ENCODE peak calls at places on chromosomes 3 and 15, in six cellular contexts. One of them, this sample, is unnamed.

GRCh38 chr3:67297715-67298475 is 299.8 kb downstream of the KBTBD8 start:
- DNase-seq in neural progenitor cell: no peak
- DNase-seq in breast epithelium: no peak
- DNase-seq in fibroblast of lung: no peak
- DNase-seq in A549: no peak
- DNase-seq in CD4-positive, alpha-beta memory T cell: no peak
- DNase-seq in this sample: no peak

GRCh38 chr3:195815169-195815771 is 3.5 kb upstream of the MUC4 start:
- DNase-seq in breast epithelium: peak; percentile 50
- DNase-seq in A549: peak; percentile 52
- DNase-seq in fibroblast of lung: no peak
- DNase-seq in neural progenitor cell: peak; percentile 9
- DNase-seq in CD4-positive, alpha-beta memory T cell: no peak
- DNase-seq in this sample: no peak

GRCh38 chr3:112499328-112499727 is at the start of gene BTLA:
- DNase-seq in CD4-positive, alpha-beta memory T cell: peak; percentile 42
- DNase-seq in fibroblast of lung: no peak
- DNase-seq in neural progenitor cell: no peak
- DNase-seq in A549: no peak
- DNase-seq in breast epithelium: no peak
- DNase-seq in this sample: no peak

GRCh38 chr3:117016359-117016758 is 306.8 kb downstream of the TUSC7 start:
- DNase-seq in CD4-positive, alpha-beta memory T cell: no peak
- DNase-seq in fibroblast of lung: no peak
- DNase-seq in neural progenitor cell: peak; percentile 67
- DNase-seq in A549: no peak
- DNase-seq in breast epithelium: no peak
- DNase-seq in this sample: no peak

GRCh38 chr3:61650719-61651118 is 89.3 kb downstream of the PTPRG start:
- DNase-seq in fibroblast of lung: no peak
- DNase-seq in neural progenitor cell: no peak
- DNase-seq in CD4-positive, alpha-beta memory T cell: no peak
- DNase-seq in A549: no peak
- DNase-seq in breast epithelium: no peak
- DNase-seq in this sample: no peak

GRCh38 chr3:15750879-15751278 is 46.9 kb downstream of the ANKRD28 start:
- DNase-seq in fibroblast of lung: no peak
- DNase-seq in neural progenitor cell: no peak
- DNase-seq in CD4-positive, alpha-beta memory T cell: no peak
- DNase-seq in A549: no peak
- DNase-seq in breast epithelium: no peak
- DNase-seq in this sample: no peak

GRCh38 chr15:75123395-75123794 is 78.3 kb upstream of the C15orf39 start:
- DNase-seq in A549: peak; percentile 57
- DNase-seq in fibroblast of lung: peak; percentile 86
- DNase-seq in CD4-positive, alpha-beta memory T cell: no peak
- DNase-seq in neural progenitor cell: no peak
- DNase-seq in breast epithelium: no peak
- DNase-seq in this sample: no peak

GRCh38 chr3:12884104-12884742 is 42.9 kb upstream of the RPL32 start:
- DNase-seq in neural progenitor cell: no peak
- DNase-seq in A549: no peak
- DNase-seq in breast epithelium: no peak
- DNase-seq in fibroblast of lung: peak; percentile 24
- DNase-seq in CD4-positive, alpha-beta memory T cell: no peak
- DNase-seq in this sample: peak; percentile 90

GRCh38 chr3:197354195-197355059 is 56.0 kb upstream of the DLG1 start:
- DNase-seq in neural progenitor cell: peak; percentile 81
- DNase-seq in CD4-positive, alpha-beta memory T cell: no peak
- DNase-seq in fibroblast of lung: peak; percentile 76
- DNase-seq in A549: no peak
- DNase-seq in breast epithelium: no peak
- DNase-seq in this sample: peak; percentile 62

GRCh38 chr15:79623488-79623887 is 191.4 kb downstream of the MINAR1 start:
- DNase-seq in neural progenitor cell: no peak
- DNase-seq in fibroblast of lung: no peak
- DNase-seq in breast epithelium: no peak
- DNase-seq in A549: no peak
- DNase-seq in CD4-positive, alpha-beta memory T cell: no peak
- DNase-seq in this sample: no peak

GRCh38 chr15:33132722-33133345 is 61.7 kb downstream of the FMN1 start:
- DNase-seq in fibroblast of lung: peak; percentile 83
- DNase-seq in CD4-positive, alpha-beta memory T cell: no peak
- DNase-seq in breast epithelium: no peak
- DNase-seq in neural progenitor cell: peak; percentile 64
- DNase-seq in A549: peak; percentile 74
- DNase-seq in this sample: no peak

GRCh38 chr3:46934508-46935167 is 41.9 kb downstream of the CCDC12 start:
- DNase-seq in neural progenitor cell: no peak
- DNase-seq in breast epithelium: no peak
- DNase-seq in A549: peak; percentile 16
- DNase-seq in fibroblast of lung: peak; percentile 56
- DNase-seq in CD4-positive, alpha-beta memory T cell: no peak
- DNase-seq in this sample: no peak

GRCh38 chr3:79515072-79515471 is 252.7 kb downstream of the ROBO1 start:
- DNase-seq in A549: no peak
- DNase-seq in CD4-positive, alpha-beta memory T cell: no peak
- DNase-seq in breast epithelium: no peak
- DNase-seq in neural progenitor cell: no peak
- DNase-seq in fibroblast of lung: peak; percentile 24
- DNase-seq in this sample: no peak

GRCh38 chr3:56758539-56758981 is 43.2 kb downstream of the ARHGEF3 start:
- DNase-seq in neural progenitor cell: no peak
- DNase-seq in CD4-positive, alpha-beta memory T cell: peak; percentile 14
- DNase-seq in breast epithelium: no peak
- DNase-seq in A549: peak; percentile 61
- DNase-seq in fibroblast of lung: peak; percentile 94
- DNase-seq in this sample: no peak

GRCh38 chr3:100106531-100107155 is 7.7 kb downstream of the FILIP1L start:
- DNase-seq in fibroblast of lung: peak; percentile 39
- DNase-seq in neural progenitor cell: no peak
- DNase-seq in CD4-positive, alpha-beta memory T cell: no peak
- DNase-seq in breast epithelium: no peak
- DNase-seq in A549: no peak
- DNase-seq in this sample: no peak

GRCh38 chr15:40838756-40839155 is 5.1 kb upstream of the SPINT1 start:
- DNase-seq in breast epithelium: no peak
- DNase-seq in A549: no peak
- DNase-seq in neural progenitor cell: no peak
- DNase-seq in CD4-positive, alpha-beta memory T cell: no peak
- DNase-seq in fibroblast of lung: no peak
- DNase-seq in this sample: peak; percentile 2

GRCh38 chr3:180698760-180699270 is 19.5 kb upstream of the CCDC39 start:
- DNase-seq in A549: no peak
- DNase-seq in breast epithelium: no peak
- DNase-seq in CD4-positive, alpha-beta memory T cell: no peak
- DNase-seq in neural progenitor cell: no peak
- DNase-seq in fibroblast of lung: no peak
- DNase-seq in this sample: no peak

GRCh38 chr3:114231616-114232015 is 5.8 kb downstream of the ZNF80 start:
- DNase-seq in fibroblast of lung: no peak
- DNase-seq in neural progenitor cell: no peak
- DNase-seq in A549: no peak
- DNase-seq in breast epithelium: no peak
- DNase-seq in CD4-positive, alpha-beta memory T cell: peak; percentile 61
- DNase-seq in this sample: no peak

GRCh38 chr3:71031914-71032521 is 551.5 kb downstream of the FOXP1 start:
- DNase-seq in fibroblast of lung: no peak
- DNase-seq in A549: no peak
- DNase-seq in breast epithelium: no peak
- DNase-seq in CD4-positive, alpha-beta memory T cell: no peak
- DNase-seq in neural progenitor cell: no peak
- DNase-seq in this sample: peak; percentile 45

GRCh38 chr3:10738688-10739372 is 77.2 kb upstream of the SLC6A11 start:
- DNase-seq in A549: peak; percentile 77
- DNase-seq in neural progenitor cell: peak; percentile 88
- DNase-seq in CD4-positive, alpha-beta memory T cell: peak; percentile 64
- DNase-seq in fibroblast of lung: peak; percentile 68
- DNase-seq in breast epithelium: peak; percentile 82
- DNase-seq in this sample: peak; percentile 73

GRCh38 chr15:93037341-93038063 is 51.5 kb downstream of the RGMA start:
- DNase-seq in neural progenitor cell: peak; percentile 46
- DNase-seq in CD4-positive, alpha-beta memory T cell: no peak
- DNase-seq in breast epithelium: peak; percentile 51
- DNase-seq in fibroblast of lung: peak; percentile 55
- DNase-seq in A549: no peak
- DNase-seq in this sample: peak; percentile 73

GRCh38 chr3:49715611-49716121 is 3.8 kb downstream of the AMIGO3 start:
- DNase-seq in neural progenitor cell: no peak
- DNase-seq in breast epithelium: peak; percentile 25
- DNase-seq in fibroblast of lung: no peak
- DNase-seq in A549: no peak
- DNase-seq in CD4-positive, alpha-beta memory T cell: no peak
- DNase-seq in this sample: peak; percentile 76

GRCh38 chr15:43127752-43128151 is 5.6 kb upstream of the TMEM62 start:
- DNase-seq in CD4-positive, alpha-beta memory T cell: no peak
- DNase-seq in breast epithelium: no peak
- DNase-seq in fibroblast of lung: no peak
- DNase-seq in A549: no peak
- DNase-seq in neural progenitor cell: no peak
- DNase-seq in this sample: no peak

GRCh38 chr3:143835312-143835711 is 13.0 kb downstream of the SLC9A9 start:
- DNase-seq in fibroblast of lung: no peak
- DNase-seq in A549: no peak
- DNase-seq in neural progenitor cell: no peak
- DNase-seq in CD4-positive, alpha-beta memory T cell: no peak
- DNase-seq in breast epithelium: no peak
- DNase-seq in this sample: no peak

GRCh38 chr3:192883512-192883911 is 34.1 kb downstream of the MB21D2 start:
- DNase-seq in breast epithelium: no peak
- DNase-seq in neural progenitor cell: no peak
- DNase-seq in A549: no peak
- DNase-seq in fibroblast of lung: no peak
- DNase-seq in CD4-positive, alpha-beta memory T cell: no peak
- DNase-seq in this sample: no peak

GRCh38 chr15:63054281-63054683 is 11.7 kb downstream of the TPM1 start:
- DNase-seq in CD4-positive, alpha-beta memory T cell: no peak
- DNase-seq in breast epithelium: no peak
- DNase-seq in fibroblast of lung: no peak
- DNase-seq in neural progenitor cell: no peak
- DNase-seq in A549: peak; percentile 44
- DNase-seq in this sample: no peak

GRCh38 chr3:161489390-161489789 is 7.2 kb upstream of the OTOL1 start:
- DNase-seq in breast epithelium: no peak
- DNase-seq in CD4-positive, alpha-beta memory T cell: no peak
- DNase-seq in A549: no peak
- DNase-seq in neural progenitor cell: no peak
- DNase-seq in fibroblast of lung: no peak
- DNase-seq in this sample: no peak

GRCh38 chr3:151282921-151283320 is 4.6 kb upstream of the P2RY14 start:
- DNase-seq in breast epithelium: no peak
- DNase-seq in fibroblast of lung: peak; percentile 76
- DNase-seq in neural progenitor cell: peak; percentile 36
- DNase-seq in CD4-positive, alpha-beta memory T cell: peak; percentile 68
- DNase-seq in A549: peak; percentile 63
- DNase-seq in this sample: no peak

GRCh38 chr3:148178508-148178907 is 519.2 kb upstream of the AGTR1 start:
- DNase-seq in CD4-positive, alpha-beta memory T cell: no peak
- DNase-seq in breast epithelium: no peak
- DNase-seq in A549: no peak
- DNase-seq in fibroblast of lung: peak; percentile 10
- DNase-seq in neural progenitor cell: peak; percentile 24
- DNase-seq in this sample: no peak

GRCh38 chr15:40008061-40008460 is 30.9 kb downstream of the SRP14 start:
- DNase-seq in breast epithelium: no peak
- DNase-seq in neural progenitor cell: no peak
- DNase-seq in A549: no peak
- DNase-seq in fibroblast of lung: no peak
- DNase-seq in CD4-positive, alpha-beta memory T cell: no peak
- DNase-seq in this sample: no peak

GRCh38 chr3:43025423-43025822 is 46.3 kb downstream of the GASK1A start:
- DNase-seq in breast epithelium: no peak
- DNase-seq in CD4-positive, alpha-beta memory T cell: no peak
- DNase-seq in fibroblast of lung: no peak
- DNase-seq in A549: no peak
- DNase-seq in neural progenitor cell: peak; percentile 52
- DNase-seq in this sample: no peak

GRCh38 chr15:42384597-42384996 is 25.3 kb downstream of the CAPN3 start:
- DNase-seq in neural progenitor cell: no peak
- DNase-seq in A549: no peak
- DNase-seq in fibroblast of lung: no peak
- DNase-seq in CD4-positive, alpha-beta memory T cell: no peak
- DNase-seq in breast epithelium: no peak
- DNase-seq in this sample: no peak

GRCh38 chr15:42723068-42723467 is 13.9 kb downstream of the CDAN1 start:
- DNase-seq in A549: peak; percentile 3
- DNase-seq in fibroblast of lung: peak; percentile 12
- DNase-seq in CD4-positive, alpha-beta memory T cell: no peak
- DNase-seq in breast epithelium: no peak
- DNase-seq in neural progenitor cell: peak; percentile 19
- DNase-seq in this sample: no peak

GRCh38 chr15:65386886-65387285 is 9.1 kb upstream of the IGDCC3 start:
- DNase-seq in A549: no peak
- DNase-seq in breast epithelium: no peak
- DNase-seq in neural progenitor cell: no peak
- DNase-seq in fibroblast of lung: no peak
- DNase-seq in CD4-positive, alpha-beta memory T cell: no peak
- DNase-seq in this sample: no peak
- H3K4me1 ChIP-seq in A549: peaks cover 12% of the 10 kb centered on the region
- H3K4me1 ChIP-seq in breast epithelium: no peaks in the 10 kb centered on the region
- H3K4me1 ChIP-seq in neural progenitor cell: peaks cover 12% of the 10 kb centered on the region
- H3K4me1 ChIP-seq in fibroblast of lung: peaks cover 3% of the 10 kb centered on the region
- H3K4me1 ChIP-seq in CD4-positive, alpha-beta memory T cell: peaks cover 11% of the 10 kb centered on the region
- H3K4me1 ChIP-seq in this sample: no peaks in the 10 kb centered on the region

GRCh38 chr15:78070049-78070698 is 7.3 kb downstream of the TBC1D2B start:
- DNase-seq in fibroblast of lung: no peak
- DNase-seq in CD4-positive, alpha-beta memory T cell: no peak
- DNase-seq in neural progenitor cell: no peak
- DNase-seq in breast epithelium: no peak
- DNase-seq in A549: no peak
- DNase-seq in this sample: no peak
- H3K4me1 ChIP-seq in fibroblast of lung: peaks cover 64% of the 10 kb centered on the region
- H3K4me1 ChIP-seq in CD4-positive, alpha-beta memory T cell: peaks cover 96% of the 10 kb centered on the region
- H3K4me1 ChIP-seq in neural progenitor cell: peaks cover 23% of the 10 kb centered on the region
- H3K4me1 ChIP-seq in breast epithelium: peaks cover 33% of the 10 kb centered on the region
- H3K4me1 ChIP-seq in A549: peaks cover 42% of the 10 kb centered on the region
- H3K4me1 ChIP-seq in this sample: peaks cover 7% of the 10 kb centered on the region

GRCh38 chr15:44716983-44717602 is 5.8 kb downstream of the B2M start:
- DNase-seq in A549: no peak
- DNase-seq in fibroblast of lung: no peak
- DNase-seq in CD4-positive, alpha-beta memory T cell: no peak
- DNase-seq in neural progenitor cell: no peak
- DNase-seq in breast epithelium: no peak
- DNase-seq in this sample: no peak
- H3K4me1 ChIP-seq in A549: peaks cover 5% of the 10 kb centered on the region
- H3K4me1 ChIP-seq in fibroblast of lung: peaks cover 2% of the 10 kb centered on the region
- H3K4me1 ChIP-seq in CD4-positive, alpha-beta memory T cell: peaks cover 74% of the 10 kb centered on the region
- H3K4me1 ChIP-seq in neural progenitor cell: no peaks in the 10 kb centered on the region
- H3K4me1 ChIP-seq in breast epithelium: peaks cover 12% of the 10 kb centered on the region
- H3K4me1 ChIP-seq in this sample: peaks cover 1% of the 10 kb centered on the region

GRCh38 chr3:146111337-146111736 is 49.6 kb downstream of the PLOD2 start:
- DNase-seq in neural progenitor cell: no peak
- DNase-seq in CD4-positive, alpha-beta memory T cell: no peak
- DNase-seq in fibroblast of lung: no peak
- DNase-seq in breast epithelium: no peak
- DNase-seq in A549: no peak
- DNase-seq in this sample: no peak

GRCh38 chr3:146115619-146116018 is 45.4 kb downstream of the PLOD2 start:
- DNase-seq in breast epithelium: no peak
- DNase-seq in CD4-positive, alpha-beta memory T cell: no peak
- DNase-seq in neural progenitor cell: no peak
- DNase-seq in A549: peak; percentile 24
- DNase-seq in fibroblast of lung: no peak
- DNase-seq in this sample: no peak

GRCh38 chr3:146110156-146110555 is 50.8 kb downstream of the PLOD2 start:
- DNase-seq in CD4-positive, alpha-beta memory T cell: no peak
- DNase-seq in neural progenitor cell: no peak
- DNase-seq in fibroblast of lung: no peak
- DNase-seq in A549: no peak
- DNase-seq in breast epithelium: no peak
- DNase-seq in this sample: no peak
- H3K4me1 ChIP-seq in CD4-positive, alpha-beta memory T cell: no peaks in the 10 kb centered on the region
- H3K4me1 ChIP-seq in neural progenitor cell: no peaks in the 10 kb centered on the region
- H3K4me1 ChIP-seq in fibroblast of lung: no peaks in the 10 kb centered on the region
- H3K4me1 ChIP-seq in A549: peaks cover 27% of the 10 kb centered on the region
- H3K4me1 ChIP-seq in breast epithelium: no peaks in the 10 kb centered on the region
- H3K4me1 ChIP-seq in this sample: no peaks in the 10 kb centered on the region

This sample was measured in aorta.